ENCODE peak calls at places on chromosomes 11 and 22, in eight cellular contexts. H, Z, N, U, M, A, D and W are unnamed samples.

GRCh38 chr11:30585892-30586250 is 282 bp downstream of the MPPED2 start:
- DNase-seq in M (peak), Z (peak), U (no peak), D (peak), H (peak), A (peak), N (no peak), W (no peak)

GRCh38 chr11:128417607-128418324 is 169.6 kb downstream of the ETS1 start:
- DNase-seq in Z (peak), N (peak), M (no peak), A (no peak), H (no peak), D (no peak), U (no peak), W (no peak)

GRCh38 chr11:113690619-113691569 is 15.2 kb downstream of the TMPRSS5 start:
- DNase-seq in U (peak), N (peak), D (peak), A (peak), Z (peak), M (no peak), H (no peak), W (peak)

GRCh38 chr22:27137809-27138400 is 480.5 kb downstream of the MIAT start:
- DNase-seq in D (no peak), U (no peak), A (no peak), Z (no peak), H (no peak), N (no peak), M (no peak), W (no peak)

GRCh38 chr11:3095712-3096361 is 38.6 kb upstream of the CARS1 start:
- DNase-seq in A (peak), Z (peak), H (no peak), D (peak), N (peak), M (peak), U (no peak), W (no peak)

GRCh38 chr11:95108159-95108611 is 18.5 kb downstream of the ENDOD1 start:
- DNase-seq in Z (peak), D (peak), M (no peak), N (peak), U (no peak), A (no peak), H (peak), W (peak)

GRCh38 chr11:66543263-66544107 is 2.4 kb downstream of the ZDHHC24 start:
- DNase-seq in Z (peak), H (no peak), M (no peak), D (peak), U (no peak), N (peak), A (peak), W (no peak)

GRCh38 chr11:69151811-69152210 is 3.9 kb upstream of the SMIM38 start:
- DNase-seq in N (no peak), Z (peak), H (no peak), U (no peak), D (no peak), M (no peak), A (no peak), W (no peak)

GRCh38 chr22:17243524-17243923 is 24.3 kb upstream of the ADA2 start:
- DNase-seq in Z (no peak), A (peak), N (no peak), U (no peak), H (no peak), M (no peak), D (peak), W (peak)

GRCh38 chr11:93236741-93237675 is 39.2 kb upstream of the SLC36A4 start:
- DNase-seq in H (no peak), A (no peak), N (peak), D (peak), Z (peak), U (peak), M (no peak), W (no peak)

GRCh38 chr11:34605481-34606325 is 15.2 kb upstream of the EHF start:
- DNase-seq in A (no peak), H (no peak), U (no peak), Z (no peak), M (no peak), N (no peak), D (no peak), W (no peak)

GRCh38 chr11:128470081-128470480 is 117.3 kb downstream of the ETS1 start:
- DNase-seq in D (no peak), U (no peak), M (no peak), N (no peak), Z (no peak), H (no peak), A (no peak), W (no peak)

GRCh38 chr11:65003282-65003681 is 6.5 kb upstream of the BATF2 start:
- DNase-seq in Z (peak), D (no peak), M (no peak), N (peak), H (no peak), U (no peak), A (no peak), W (no peak)

GRCh38 chr22:44171486-44172076 is 9.1 kb upstream of the PARVG start:
- DNase-seq in A (no peak), H (no peak), D (no peak), M (no peak), N (no peak), Z (no peak), U (no peak), W (no peak)

GRCh38 chr11:73400293-73400692 is 24.1 kb downstream of the RELT start:
- DNase-seq in H (no peak), M (no peak), N (no peak), D (no peak), A (no peak), U (no peak), Z (no peak), W (no peak)

GRCh38 chr11:96949464-96949863 is 559.7 kb downstream of the JRKL start:
- DNase-seq in A (no peak), U (no peak), N (no peak), D (no peak), Z (no peak), M (no peak), H (no peak), W (no peak)

GRCh38 chr11:587978-588380 is 11.7 kb downstream of the PHRF1 start:
- DNase-seq in D (peak), Z (peak), M (no peak), H (no peak), U (no peak), A (peak), N (peak), W (no peak)

GRCh38 chr11:113555071-113555739 is 80.0 kb upstream of the DRD2 start:
- DNase-seq in A (no peak), H (no peak), U (no peak), D (no peak), M (no peak), N (no peak), Z (peak), W (no peak)

GRCh38 chr11:14908214-14908880 is 16.3 kb upstream of the CYP2R1 start:
- DNase-seq in A (no peak), U (peak), D (peak), M (no peak), H (peak), N (peak), Z (peak), W (no peak)

GRCh38 chr11:65329503-65329902 is 4.1 kb upstream of the DPF2 start:
- DNase-seq in H (no peak), A (no peak), M (no peak), N (no peak), U (no peak), D (no peak), Z (no peak), W (no peak)

GRCh38 chr22:31857247-31857646 is 87.1 kb upstream of the YWHAH start:
- DNase-seq in M (no peak), H (peak), A (no peak), Z (no peak), U (no peak), N (no peak), D (peak), W (no peak)

GRCh38 chr11:35178862-35179261 is 39.9 kb downstream of the CD44 start:
- DNase-seq in D (no peak), M (no peak), H (no peak), Z (no peak), N (peak), A (no peak), U (no peak), W (no peak)

GRCh38 chr11:72969894-72970335 is 155.7 kb downstream of the ATG16L2 start:
- DNase-seq in H (no peak), M (no peak), Z (peak), D (no peak), N (peak), U (no peak), A (no peak), W (peak)

GRCh38 chr11:35302388-35302787 is 117.0 kb downstream of the SLC1A2 start:
- DNase-seq in U (no peak), M (no peak), N (peak), A (no peak), Z (no peak), H (no peak), D (no peak), W (no peak)

GRCh38 chr11:24636291-24636629 is 139.4 kb downstream of the LUZP2 start:
- DNase-seq in D (no peak), U (no peak), Z (no peak), N (no peak), H (no peak), A (no peak), M (no peak), W (no peak)

GRCh38 chr11:45227836-45228235 is 58.3 kb downstream of the SYT13 start:
- DNase-seq in D (no peak), Z (no peak), M (peak), U (no peak), N (no peak), H (no peak), A (no peak), W (no peak)

GRCh38 chr11:121696177-121696863 is 243.6 kb upstream of the SORL1-AS1 start:
- DNase-seq in U (no peak), D (no peak), M (peak), N (no peak), H (peak), A (no peak), Z (peak), W (no peak)

GRCh38 chr11:29328961-29329441 is 687.8 kb downstream of the KCNA4 start:
- DNase-seq in H (no peak), Z (peak), M (no peak), A (no peak), N (peak), D (peak), U (peak), W (peak)

GRCh38 chr22:39283312-39284141 is 35.9 kb downstream of the RPL3 start:
- DNase-seq in H (no peak), M (no peak), D (peak), A (peak), U (no peak), N (peak), Z (peak), W (no peak)

GRCh38 chr22:46958191-46958590 is 195.7 kb downstream of the TBC1D22A start:
- DNase-seq in N (no peak), M (peak), Z (no peak), H (no peak), D (no peak), A (no peak), U (no peak), W (no peak)

DNA sequence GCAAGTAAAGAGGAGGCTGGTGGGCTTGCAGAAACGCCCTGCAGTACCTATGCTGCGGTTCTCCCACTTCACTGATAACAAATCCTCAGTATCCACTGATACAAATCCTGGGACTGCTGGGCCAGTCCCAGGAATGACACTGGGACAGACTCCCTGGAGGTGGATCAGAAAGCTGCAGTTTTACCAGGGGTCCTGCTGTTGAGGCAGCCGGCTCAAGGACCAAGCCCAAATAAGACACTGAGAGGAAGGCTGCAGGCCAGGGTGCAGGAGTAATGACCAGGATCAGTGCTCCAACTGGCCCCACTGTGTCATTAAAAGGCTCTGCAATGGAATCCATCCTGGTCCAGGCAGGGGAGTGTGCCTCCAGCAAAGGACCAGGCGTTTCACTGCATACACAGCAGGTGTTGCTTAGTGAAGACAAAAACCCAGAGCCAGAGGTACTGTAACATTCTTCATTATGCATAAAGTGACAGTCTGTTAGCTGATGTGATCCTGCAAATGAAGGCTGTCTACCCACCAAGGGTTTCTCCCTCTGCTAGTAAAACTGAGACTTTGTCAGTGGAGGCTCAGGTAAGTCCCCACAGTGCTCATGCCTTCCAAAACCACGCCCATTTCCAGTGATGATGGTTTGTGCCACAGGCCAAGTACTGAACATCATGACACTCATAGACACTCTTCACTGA is 1.4 kb upstream of the C22orf39 start:
- DNase-seq in D (no peak), M (no peak), Z (no peak), H (no peak), U (no peak), A (no peak), N (no peak), W (no peak)
- H3K27ac ChIP-seq in D (peak), M (no peak), Z (peak), H (no peak), U (no peak), A (no peak), N (no peak), W (no peak)

GRCh38 chr11:78208257-78209165 is 19.8 kb downstream of the USP35 start:
- DNase-seq in A (no peak), Z (peak), N (peak), H (no peak), U (no peak), D (no peak), M (peak), W (no peak)

GRCh38 chr11:78209478-78209877 is 20.8 kb downstream of the USP35 start:
- DNase-seq in H (no peak), Z (no peak), U (no peak), A (peak), N (no peak), M (peak), D (no peak), W (no peak)

GRCh38 chr11:78211565-78211964 is 22.8 kb downstream of the USP35 start:
- DNase-seq in N (no peak), M (no peak), H (no peak), Z (no peak), D (no peak), U (no peak), A (no peak), W (no peak)

GRCh38 chr11:78207532-78208256 is 19.0 kb downstream of the USP35 start:
- DNase-seq in N (peak), A (no peak), U (no peak), H (no peak), D (no peak), Z (peak), M (peak), W (no peak)

GRCh38 chr11:78210000-78210608 is 21.4 kb downstream of the USP35 start:
- DNase-seq in U (no peak), M (peak), D (no peak), H (no peak), A (peak), Z (no peak), N (no peak), W (no peak)
- H3K27ac ChIP-seq in U (no peak), M (no peak), D (no peak), H (no peak), A (no peak), Z (no peak), N (no peak), W (no peak)

GRCh38 chr22:50210378-50211139 is 9.7 kb downstream of the SELENOO start:
- DNase-seq in H (no peak), D (no peak), A (peak), U (no peak), N (no peak), Z (no peak), M (no peak), W (no peak)
- H3K27ac ChIP-seq in H (no peak), D (no peak), A (no peak), U (no peak), N (no peak), Z (no peak), M (no peak), W (no peak)

DNA sequence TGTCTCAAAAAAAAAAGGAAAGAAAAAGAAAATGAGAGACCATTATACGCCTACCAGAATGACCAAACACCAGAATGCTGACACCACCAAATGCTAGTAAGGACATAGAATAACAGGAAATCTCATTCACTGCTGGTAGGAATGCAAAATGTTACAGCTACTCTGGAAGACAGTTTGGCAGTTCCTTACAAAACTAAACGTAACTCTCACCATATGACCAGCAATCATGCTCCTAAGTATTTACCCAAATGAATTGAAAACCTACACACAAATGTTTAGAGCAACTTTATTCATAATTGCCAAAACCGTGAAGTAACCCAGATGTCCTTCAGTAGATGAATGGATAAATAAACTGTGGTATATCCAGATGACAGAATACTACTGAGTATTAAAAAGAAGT is 7.2 kb downstream of the CHKA start:
- DNase-seq in D (no peak), N (peak), A (no peak), Z (peak), M (no peak), U (no peak), H (no peak), W (no peak)
- H3K27ac ChIP-seq in D (no peak), N (no peak), A (no peak), Z (peak), M (peak), U (no peak), H (peak), W (no peak)

DNA sequence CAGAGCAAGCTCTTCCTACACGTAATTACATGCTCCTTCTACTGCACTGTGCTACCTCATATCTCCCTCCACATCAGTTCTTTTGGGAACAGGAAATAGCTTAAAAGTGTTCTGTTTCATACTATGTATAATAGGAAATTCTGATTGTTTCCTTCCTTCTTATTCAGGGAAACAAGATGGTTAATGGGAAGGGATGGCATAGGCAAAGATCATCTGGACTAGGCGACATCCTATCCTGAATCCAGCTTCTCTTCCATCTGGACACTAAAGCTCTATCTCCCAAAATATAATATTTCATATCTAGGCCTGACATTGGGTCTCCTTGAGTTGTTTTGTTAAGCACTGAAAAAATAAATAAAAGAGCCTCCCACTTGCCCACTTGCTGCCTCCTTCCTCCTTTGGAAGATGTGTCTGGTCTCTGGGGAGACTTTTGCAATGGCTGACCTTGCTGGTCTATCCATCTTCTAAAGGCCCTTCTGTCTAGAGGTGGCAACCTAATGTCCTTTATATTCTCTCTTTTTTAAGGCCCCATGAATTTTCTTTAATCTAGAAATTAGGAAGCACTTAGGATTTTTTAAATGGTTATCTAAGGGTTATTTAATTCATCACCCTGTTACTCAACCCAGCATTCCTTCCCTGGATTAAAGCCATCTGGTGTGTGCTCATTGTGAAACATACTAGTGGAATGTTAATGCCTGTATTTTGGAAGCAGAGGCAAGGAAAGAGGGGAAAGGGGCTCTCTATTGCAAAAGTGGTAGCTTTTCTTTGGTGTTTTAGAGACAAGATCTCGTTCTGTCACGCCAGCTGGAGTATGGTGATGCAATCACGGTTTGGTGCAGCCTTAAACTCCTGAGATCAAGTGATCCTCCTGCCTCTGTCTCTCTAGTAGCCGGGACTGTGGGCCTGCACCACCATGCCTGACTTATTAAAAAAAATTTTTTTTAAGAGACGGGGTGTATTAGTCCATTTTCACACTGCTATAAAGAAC is 20.6 kb downstream of the CLMP start:
- DNase-seq in Z (peak), M (peak), D (peak), H (no peak), N (peak), A (no peak), U (no peak), W (peak)
- H3K27ac ChIP-seq in Z (no peak), M (peak), D (peak), H (no peak), N (peak), A (peak), U (no peak), W (peak)

GRCh38 chr11:131495417-131495816 is 125.0 kb downstream of the NTM start:
- DNase-seq in N (no peak), A (no peak), Z (peak), D (no peak), U (no peak), M (peak), H (peak), W (no peak)
- H3K27ac ChIP-seq in N (no peak), A (no peak), Z (no peak), D (no peak), U (no peak), M (peak), H (peak), W (no peak)

GRCh38 chr11:123158609-123159008 is 36.4 kb downstream of the CLMP start:
- DNase-seq in D (no peak), U (no peak), M (no peak), A (no peak), N (no peak), Z (no peak), H (no peak), W (no peak)

GRCh38 chr11:123163621-123164020 is 31.4 kb downstream of the CLMP start:
- DNase-seq in M (no peak), Z (no peak), N (no peak), H (no peak), A (no peak), U (no peak), D (no peak), W (no peak)

GRCh38 chr11:123159146-123159857 is 35.7 kb downstream of the CLMP start:
- DNase-seq in Z (peak), N (peak), H (no peak), U (no peak), D (no peak), A (peak), M (no peak), W (no peak)

GRCh38 chr11:123157995-123158394 is 37.1 kb downstream of the CLMP start:
- DNase-seq in U (no peak), H (no peak), D (no peak), N (no peak), Z (no peak), A (no peak), M (no peak), W (no peak)

GRCh38 chr11:123161386-123161785 is 33.7 kb downstream of the CLMP start:
- DNase-seq in H (no peak), A (no peak), U (no peak), D (no peak), N (no peak), M (no peak), Z (peak), W (no peak)
- H3K27ac ChIP-seq in H (no peak), A (no peak), U (no peak), D (no peak), N (no peak), M (no peak), Z (no peak), W (no peak)